ENCODE peak calls at places on chromosomes 13 and 19, in seven cellular contexts. K is SK-N-SH, R is A549, J is H1, A is HepG2, V is GM12878, Y is K562. I is an unnamed sample.

GRCh38 chr19:45852145-45852750 is 10.7 kb downstream of the SYMPK start:
- DNase-seq in K (no peak), R (no peak), J (no peak), A (no peak), V (no peak), Y (no peak), I (no peak)

GRCh38 chr19:17794731-17795494 is at the start of gene B3GNT3:
- DNase-seq in K (no peak), R (peak), J (no peak), A (peak), V (no peak), Y (peak), I (no peak)

GRCh38 chr19:34838248-34838647 is 65.2 kb upstream of the ZNF599 start:
- DNase-seq in K (peak), R (peak), J (no peak), A (peak), V (no peak), Y (peak), I (no peak)

GRCh38 chr19:18227781-18228271 is 1.6 kb upstream of the PDE4C start:
- DNase-seq in K (no peak), R (no peak), J (no peak), A (no peak), V (no peak), Y (no peak), I (no peak)

GRCh38 chr13:49308104-49308875 is 60.6 kb downstream of the CDADC1 start:
- DNase-seq in K (no peak), R (no peak), J (no peak), A (peak), V (no peak), Y (no peak), I (peak)

GRCh38 chr19:47813304-47813994 is 8.3 kb upstream of the CRX start:
- DNase-seq in K (peak), R (peak), J (peak), A (peak), V (no peak), Y (peak), I (peak)

GRCh38 chr13:80132741-80133601 is 208.0 kb downstream of the SPRY2 start:
- DNase-seq in K (peak), R (peak), J (no peak), A (peak), V (no peak), Y (no peak), I (peak)

GRCh38 chr13:76968041-76968440 is 19.7 kb downstream of the ACOD1 start:
- DNase-seq in K (no peak), R (no peak), J (no peak), A (no peak), V (no peak), Y (no peak), I (no peak)

GRCh38 chr13:113942591-113943103 is 31.2 kb downstream of the C13orf46 start:
- DNase-seq in K (peak), R (no peak), J (no peak), A (no peak), V (no peak), Y (no peak), I (no peak)

GRCh38 chr13:20945952-20946383 is 43.4 kb upstream of the XPO4 start:
- DNase-seq in K (peak), R (no peak), J (peak), A (no peak), V (no peak), Y (no peak), I (no peak)

GRCh38 chr19:48230555-48231129 is 25.1 kb downstream of the CARD8 start:
- DNase-seq in K (no peak), R (no peak), J (no peak), A (no peak), V (no peak), Y (peak), I (no peak)

GRCh38 chr19:11028146-11028545 is 61.1 kb upstream of the LDLR start:
- DNase-seq in K (no peak), R (no peak), J (no peak), A (no peak), V (no peak), Y (no peak), I (no peak)

GRCh38 chr19:49145485-49146407 is 9.4 kb downstream of the HRC start:
- DNase-seq in K (peak), R (peak), J (no peak), A (peak), V (peak), Y (peak), I (peak)

GRCh38 chr13:35549481-35549880 is 73.0 kb upstream of the MAB21L1 start:
- DNase-seq in K (no peak), R (peak), J (no peak), A (peak), V (peak), Y (no peak), I (peak)

GRCh38 chr19:12159773-12160414 is 3.0 kb upstream of the ZNF136 start:
- DNase-seq in K (peak), R (no peak), J (no peak), A (no peak), V (no peak), Y (peak), I (no peak)

GRCh38 chr13:112814905-112815585 is 125.2 kb downstream of the ATP11A start:
- DNase-seq in K (no peak), R (no peak), J (no peak), A (no peak), V (no peak), Y (no peak), I (peak)

GRCh38 chr19:31378404-31378803 is 29.2 kb upstream of the TSHZ3 start:
- DNase-seq in K (peak), R (peak), J (no peak), A (peak), V (no peak), Y (no peak), I (peak)

GRCh38 chr19:48308695-48309586 is 16.4 kb upstream of the EMP3 start:
- DNase-seq in K (no peak), R (peak), J (no peak), A (peak), V (no peak), Y (peak), I (no peak)

GRCh38 chr13:46345866-46346265 is 41.2 kb downstream of the RUBCNL start:
- DNase-seq in K (no peak), R (no peak), J (no peak), A (no peak), V (no peak), Y (no peak), I (no peak)

GRCh38 chr13:81017525-81018152 is 676.7 kb upstream of the SPRY2 start:
- DNase-seq in K (peak), R (peak), J (no peak), A (peak), V (no peak), Y (peak), I (peak)

GRCh38 chr19:18278521-18279265 is 2.7 kb downstream of the JUND start:
- DNase-seq in K (no peak), R (peak), J (no peak), A (no peak), V (no peak), Y (no peak), I (no peak)

GRCh38 chr13:34913040-34913439 is 29.0 kb upstream of the NBEA start:
- DNase-seq in K (no peak), R (peak), J (peak), A (no peak), V (no peak), Y (no peak), I (no peak)

GRCh38 chr19:47081095-47081494 is 32.5 kb downstream of the ZC3H4 start:
- DNase-seq in K (no peak), R (no peak), J (no peak), A (no peak), V (no peak), Y (no peak), I (no peak)

GRCh38 chr19:814108-815078 is 7.4 kb downstream of the PLPPR3 start:
- DNase-seq in K (peak), R (no peak), J (no peak), A (no peak), V (no peak), Y (no peak), I (no peak)
- TF ChIP-seq USF2 in K (no peak), R (no peak), J (no peak), A (no peak), V (no peak), Y (no peak), I (no peak)

GRCh38 chr19:5048727-5049553 is 80.0 kb downstream of the KDM4B start:
- DNase-seq in K (peak), R (peak), J (no peak), A (no peak), V (no peak), Y (no peak), I (peak)

GRCh38 chr19:5046339-5047039 is 77.6 kb downstream of the KDM4B start:
- DNase-seq in K (no peak), R (peak), J (no peak), A (peak), V (no peak), Y (no peak), I (peak)

GRCh38 chr19:5049561-5049960 is 80.6 kb downstream of the KDM4B start:
- DNase-seq in K (no peak), R (no peak), J (no peak), A (no peak), V (no peak), Y (no peak), I (no peak)

GRCh38 chr19:5047251-5047935 is 78.5 kb downstream of the KDM4B start:
- DNase-seq in K (no peak), R (no peak), J (no peak), A (no peak), V (no peak), Y (no peak), I (no peak)

GRCh38 chr19:5048091-5048726 is 79.3 kb downstream of the KDM4B start:
- DNase-seq in K (peak), R (peak), J (peak), A (peak), V (no peak), Y (peak), I (peak)
- H3K4me3 ChIP-seq in K (no peak), R (peak), J (no peak), A (no peak), V (no peak), Y (no peak), I (no peak)

DNA sequence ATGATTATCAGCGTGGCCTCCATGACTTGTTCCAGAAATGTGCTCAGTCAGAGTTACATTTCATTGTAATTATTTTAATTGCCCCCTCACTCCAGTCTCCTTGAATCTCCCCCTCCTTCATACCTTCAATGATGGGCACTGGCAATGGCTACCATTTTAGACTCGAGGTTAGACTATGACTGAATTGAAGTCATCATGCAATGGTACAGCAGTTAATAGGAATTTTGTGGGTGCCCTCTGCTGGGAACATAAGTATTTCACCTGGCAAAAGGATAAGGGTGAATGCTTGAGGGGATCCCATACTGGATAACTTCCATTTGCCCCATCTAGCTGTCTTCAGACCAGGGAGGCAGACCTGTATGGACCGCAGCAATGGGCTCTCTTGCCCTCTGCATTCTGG is 32.2 kb upstream of the USP12 start:
- DNase-seq in K (no peak), R (peak), J (no peak), A (peak), V (no peak), Y (no peak), I (peak)
- TF ChIP-seq USF2 in K (no peak), R (no peak), J (no peak), A (no peak), V (no peak), Y (no peak), I (no peak)

GRCh38 chr19:40282209-40282580 is 3.0 kb downstream of the AKT2 start:
- DNase-seq in K (no peak), R (no peak), J (no peak), A (no peak), V (no peak), Y (no peak), I (no peak)

GRCh38 chr19:40279761-40280607 is 5.2 kb downstream of the AKT2 start:
- DNase-seq in K (peak), R (no peak), J (no peak), A (no peak), V (no peak), Y (no peak), I (no peak)

GRCh38 chr19:40281381-40282208 is 3.5 kb downstream of the AKT2 start:
- DNase-seq in K (no peak), R (no peak), J (no peak), A (no peak), V (no peak), Y (no peak), I (no peak)

GRCh38 chr19:40279120-40279551 is 6.0 kb downstream of the AKT2 start:
- DNase-seq in K (peak), R (no peak), J (no peak), A (no peak), V (no peak), Y (no peak), I (peak)

DNA sequence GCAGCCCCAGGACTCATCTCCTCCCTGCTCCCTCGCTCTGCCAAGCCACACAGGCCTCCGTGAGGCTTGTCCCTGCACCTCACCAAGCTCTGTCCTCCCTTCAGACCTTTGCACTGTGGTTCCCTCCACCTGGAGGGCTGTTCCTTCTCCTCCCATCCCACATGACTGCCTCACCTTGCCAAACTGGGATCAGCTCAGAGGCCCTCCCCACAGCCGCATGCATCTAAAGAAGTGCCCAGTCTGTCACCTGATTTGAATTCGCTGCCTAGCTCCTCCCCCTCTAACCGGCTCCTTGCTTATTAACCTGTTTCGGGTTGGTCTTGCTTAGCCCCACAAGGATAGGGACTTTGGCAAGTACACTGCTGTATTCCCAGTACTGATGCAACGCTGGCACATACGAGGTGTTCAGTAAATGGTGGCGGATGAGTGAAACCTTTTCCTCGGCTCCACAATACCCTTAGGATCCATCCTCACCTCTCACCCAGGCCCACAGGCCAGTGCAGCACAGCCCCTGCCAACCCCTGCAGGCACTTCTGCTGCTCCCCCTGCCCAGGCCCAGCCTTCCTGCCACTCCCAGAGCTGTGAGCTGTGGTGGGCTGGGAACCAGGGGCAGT is 4.4 kb downstream of the AKT2 start:
- DNase-seq in K (no peak), R (no peak), J (no peak), A (no peak), V (no peak), Y (no peak), I (no peak)
- H3K4me3 ChIP-seq in K (no peak), R (no peak), J (no peak), A (no peak), V (peak), Y (no peak), I (no peak)

DNA sequence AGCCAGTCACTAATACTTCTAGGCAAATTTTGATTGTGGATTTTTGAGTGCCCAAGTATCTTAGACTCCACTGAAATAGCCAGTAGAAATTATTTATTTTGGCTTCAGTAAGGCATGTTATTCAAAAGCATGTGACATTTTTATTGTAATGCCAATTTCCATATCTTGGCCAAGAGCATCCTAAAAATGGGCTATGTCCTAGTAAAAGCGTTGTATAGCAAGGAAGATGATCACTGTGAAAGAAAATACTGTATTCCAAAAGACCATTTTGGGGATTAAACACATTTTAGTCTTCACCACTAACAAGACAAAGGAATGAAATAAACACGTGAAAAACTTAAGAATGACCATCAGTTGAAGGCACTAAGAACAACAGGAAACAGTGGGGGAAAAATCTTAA is 149.1 kb downstream of the NUFIP1 start:
- DNase-seq in K (no peak), R (no peak), J (no peak), A (no peak), V (no peak), Y (no peak), I (no peak)
- TF ChIP-seq USF2 in K (no peak), R (no peak), J (no peak), A (no peak), V (no peak), Y (no peak), I (no peak)

GRCh38 chr19:55370305-55370988 is at the start of gene IL11:
- DNase-seq in K (no peak), R (peak), J (no peak), A (no peak), V (no peak), Y (no peak), I (peak)
- H3K4me3 ChIP-seq in K (peak), R (peak), J (peak), A (no peak), V (no peak), Y (peak), I (peak)

GRCh38 chr19:4597278-4597974 is 37.9 kb upstream of the SEMA6B start:
- DNase-seq in K (no peak), R (no peak), J (no peak), A (no peak), V (no peak), Y (no peak), I (no peak)
- TF ChIP-seq USF2 in K (no peak), R (no peak), J (no peak), A (no peak), V (no peak), Y (no peak), I (no peak)